ENCODE peak calls at places on chromosomes 5 and 9, in four cellular contexts. A, R, G and I are unnamed samples.

GRCh38 chr5:10338996-10339903 is 14.2 kb upstream of the MARCHF6 start:
- DNase-seq in A (no peak), R (no peak), G (no peak), I (no peak)

GRCh38 chr5:176810084-176810597 is at the start of gene UNC5A:
- DNase-seq in A (peak; percentile 92), R (no peak), G (no peak), I (peak; percentile 88)

GRCh38 chr9:77518688-77519087 is 129.4 kb downstream of the GNA14 start:
- DNase-seq in A (no peak), R (no peak), G (no peak), I (no peak)

GRCh38 chr5:124162782-124163532 is 583.5 kb downstream of the ZNF608 start:
- DNase-seq in A (no peak), R (peak; percentile 49), G (no peak), I (no peak)

GRCh38 chr9:135339378-135339973 is 140.1 kb upstream of the PPP1R26 start:
- DNase-seq in A (no peak), R (no peak), G (no peak), I (no peak)

GRCh38 chr9:26973989-26974388 is 17.8 kb downstream of the IFT74 start:
- DNase-seq in A (no peak), R (no peak), G (no peak), I (no peak)

GRCh38 chr9:94164756-94165549 is 80.7 kb downstream of the PTPDC1 start:
- DNase-seq in A (no peak), R (no peak), G (no peak), I (no peak)

GRCh38 chr9:86315088-86315487 is 32.8 kb upstream of the ISCA1 start:
- DNase-seq in A (no peak), R (no peak), G (no peak), I (no peak)

GRCh38 chr9:347667-348292 is 133.1 kb downstream of the DOCK8 start:
- DNase-seq in A (peak; percentile 17), R (peak; percentile 29), G (no peak), I (peak; percentile 19)

GRCh38 chr5:179182601-179183000 is 122.4 kb downstream of the ZNF354C start:
- DNase-seq in A (no peak), R (no peak), G (no peak), I (no peak)

GRCh38 chr5:97844797-97845196 is 661.8 kb upstream of the RIOK2 start:
- DNase-seq in A (no peak), R (no peak), G (no peak), I (no peak)

GRCh38 chr5:57383093-57383861 is 99.3 kb downstream of the ACTBL2 start:
- DNase-seq in A (peak; percentile 65), R (peak; percentile 30), G (no peak), I (peak; percentile 14)

GRCh38 chr5:119333421-119333851 is 22.4 kb upstream of the TNFAIP8 start:
- DNase-seq in A (no peak), R (no peak), G (no peak), I (no peak)

GRCh38 chr5:100232730-100233129 is 302.4 kb upstream of the FAM174A start:
- DNase-seq in A (no peak), R (no peak), G (no peak), I (no peak)

GRCh38 chr9:26264709-26265601 is 586.7 kb upstream of the TUSC1 start:
- DNase-seq in A (no peak), R (no peak), G (no peak), I (no peak)

GRCh38 chr5:144436007-144436406 is 265.3 kb downstream of the KCTD16 start:
- DNase-seq in A (no peak), R (no peak), G (no peak), I (no peak)

GRCh38 chr5:132466453-132467291 is 23.9 kb downstream of the IRF1 start:
- DNase-seq in A (no peak), R (peak; percentile 61), G (peak; percentile 94), I (no peak)

GRCh38 chr5:76809141-76809540 is 9.7 kb upstream of the F2RL1 start:
- DNase-seq in A (no peak), R (no peak), G (no peak), I (no peak)

GRCh38 chr9:20309209-20309608 is 313.1 kb downstream of the MLLT3 start:
- DNase-seq in A (no peak), R (no peak), G (no peak), I (no peak)

GRCh38 chr5:79107020-79107796 is 4.4 kb upstream of the BHMT start:
- DNase-seq in A (no peak), R (no peak), G (no peak), I (peak; percentile 10)

GRCh38 chr5:170709640-170710039 is 73.9 kb upstream of the GABRP start:
- DNase-seq in A (no peak), R (no peak), G (no peak), I (no peak)

GRCh38 chr9:116323012-116323411 is 169.4 kb downstream of the PAPPA start:
- DNase-seq in A (no peak), R (no peak), G (no peak), I (no peak)

DNA sequence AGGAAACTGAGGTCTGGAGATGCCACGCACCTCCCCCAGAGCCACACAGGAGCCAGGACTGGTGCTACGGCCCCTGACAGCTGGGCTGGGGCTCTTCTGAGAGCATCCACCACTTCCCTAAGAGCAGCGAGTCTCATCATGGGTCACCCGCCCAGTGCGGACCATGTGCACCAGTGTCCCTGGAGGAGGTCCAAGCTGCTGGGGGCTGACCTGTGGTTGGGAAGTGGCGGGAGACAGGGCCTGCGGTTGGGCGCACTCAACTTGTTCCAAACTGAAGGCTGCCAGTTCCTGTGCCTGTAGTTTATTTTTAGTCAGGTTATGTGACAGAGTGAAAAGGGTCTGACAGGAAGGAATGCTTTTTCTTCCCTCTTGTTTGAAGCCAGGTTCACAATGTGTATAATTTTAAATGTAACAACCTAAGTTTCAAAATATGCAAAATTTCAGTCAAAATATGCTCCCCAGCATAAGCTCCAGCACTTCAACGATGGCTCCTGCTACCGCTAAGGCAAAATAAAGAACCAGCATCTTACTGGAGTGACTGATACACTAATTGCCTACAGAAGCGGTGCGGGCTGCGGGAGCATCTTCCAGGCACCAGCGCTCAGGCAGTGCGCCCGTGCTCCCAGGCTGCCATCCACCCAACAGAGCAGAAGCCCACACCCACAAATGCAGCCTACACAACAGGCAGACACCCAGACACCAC is 14.8 kb downstream of the BARHL1 start:
- DNase-seq in A (no peak), R (no peak), G (no peak), I (no peak)
- TF ChIP-seq TARDBP in A (no peak), R (no peak), G (no peak), I (no peak)

DNA sequence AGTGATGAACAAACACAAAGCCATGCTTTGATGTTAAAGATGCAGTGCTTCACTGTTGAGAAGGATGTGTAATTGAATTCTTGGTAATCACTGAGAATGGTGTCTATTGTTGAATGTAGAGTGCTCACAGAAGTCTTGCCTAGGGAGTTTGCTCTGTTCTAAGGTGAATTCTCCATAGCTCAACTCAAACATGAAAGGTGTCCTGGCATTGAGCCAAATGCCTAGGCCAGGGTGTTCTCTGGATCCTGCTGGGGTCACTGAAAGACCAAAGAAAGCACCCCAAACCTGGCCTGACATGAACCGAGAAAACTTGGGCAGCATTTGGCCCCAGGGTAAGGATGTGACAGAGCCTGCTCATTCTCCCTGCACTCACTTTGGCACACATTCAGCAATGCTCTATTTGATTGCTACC is 217.3 kb downstream of the ARL15 start:
- DNase-seq in A (no peak), R (no peak), G (no peak), I (no peak)
- TF ChIP-seq SP1 in A (no peak), R (no peak), G (no peak), I (no peak)

DNA sequence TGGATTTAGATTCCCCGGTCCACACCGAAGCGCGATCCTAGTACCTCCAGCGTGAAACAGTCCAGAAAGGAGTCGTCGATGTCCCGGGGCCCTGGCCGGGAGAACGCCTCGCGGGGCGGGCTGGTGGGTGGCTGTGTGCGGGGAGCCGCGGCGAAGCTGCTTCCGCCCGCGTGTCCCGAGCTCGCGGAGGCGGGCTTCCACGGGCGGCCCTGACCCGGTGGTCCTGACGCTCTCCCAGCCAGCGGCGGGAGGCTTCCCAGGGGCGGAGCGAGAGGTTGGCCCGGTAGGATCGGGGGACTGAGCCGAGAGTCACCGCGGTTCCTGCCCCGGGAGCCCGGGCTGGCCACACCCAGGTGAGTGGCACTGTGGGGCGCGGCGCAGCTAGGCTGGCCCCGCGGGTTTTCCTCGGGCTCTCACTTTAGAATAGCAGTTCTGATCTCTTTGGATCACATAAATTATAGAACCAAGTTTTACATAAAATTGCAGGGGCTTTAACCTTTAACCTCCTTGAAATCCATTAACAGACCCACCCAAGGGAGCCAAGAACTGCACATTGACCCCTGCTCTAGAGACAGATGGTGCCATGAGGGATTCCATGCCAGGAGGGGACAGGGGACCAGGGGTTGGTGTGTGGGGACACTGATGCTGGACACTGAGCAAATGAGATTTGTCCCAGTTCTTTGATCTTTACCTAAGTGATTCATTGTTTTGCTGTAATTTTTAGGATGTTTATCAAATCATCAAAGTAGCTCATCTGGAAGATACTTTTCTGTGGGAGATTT is 29.2 kb upstream of the IL31RA start:
- DNase-seq in A (peak; percentile 8), R (no peak), G (no peak), I (no peak)
- TF ChIP-seq FOXM1 in A (no peak), R (no peak), G (no peak), I (no peak)

GRCh38 chr9:130642926-130643325 is 21.5 kb upstream of the PRDM12 start:
- DNase-seq in A (no peak), R (no peak), G (no peak), I (no peak)
- TF ChIP-seq TARDBP in A (no peak), R (no peak), G (no peak), I (no peak)

DNA sequence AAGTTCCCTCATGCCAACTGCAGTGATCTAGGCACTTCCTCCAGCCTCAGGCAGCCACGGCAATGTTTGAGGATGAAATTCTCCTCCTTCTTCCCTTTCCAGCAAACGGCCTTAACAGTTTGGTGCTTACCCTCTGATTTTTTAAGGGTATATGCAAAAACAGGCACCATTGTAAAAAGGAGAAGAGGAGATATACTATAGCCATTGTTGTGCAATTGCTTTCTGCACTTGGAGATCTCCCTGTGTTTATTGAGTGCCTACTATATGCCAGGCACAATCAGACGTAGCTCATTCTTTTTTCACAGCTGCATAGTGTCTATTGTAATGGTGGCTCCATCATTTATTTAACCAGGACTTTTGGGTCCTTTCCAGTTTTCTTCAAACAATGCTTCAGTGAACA is 29.5 kb downstream of the GSN start:
- DNase-seq in A (no peak), R (no peak), G (no peak), I (no peak)
- TF ChIP-seq SP1 in A (no peak), R (no peak), G (no peak), I (no peak)

GRCh38 chr9:92140074-92140753 is 25.0 kb upstream of the SPTLC1 start:
- DNase-seq in A (peak; percentile 76), R (peak; percentile 67), G (no peak), I (peak; percentile 82)
- TF ChIP-seq FOXM1 in A (no peak), R (no peak), G (no peak), I (no peak)

GRCh38 chr5:54673523-54674225 is 156.1 kb downstream of the SNX18 start:
- DNase-seq in A (no peak), R (no peak), G (peak; percentile 7), I (no peak)
- TF ChIP-seq TARDBP in A (no peak), R (no peak), G (no peak), I (no peak)

GRCh38 chr5:172343741-172344140 is 60.2 kb upstream of the UBTD2 start:
- DNase-seq in A (no peak), R (no peak), G (no peak), I (no peak)
- TF ChIP-seq SP1 in A (no peak), R (no peak), G (no peak), I (no peak)

GRCh38 chr9:136808075-136808780 is 480 bp downstream of the RABL6 start:
- DNase-seq in A (peak; percentile 66), R (no peak), G (no peak), I (peak; percentile 44)
- TF ChIP-seq FOXM1 in A (no peak), R (no peak), G (no peak), I (no peak)